ENCODE peak calls at places on chromosomes 5 and 9, in six cellular contexts. P, F, X, K, Q and I are unnamed samples. For H3K36me3 and H3K4me1, the result is how much of the 10 kb centered on the place peaks cover.

GRCh38 chr5:93076566-93076965 is 504.5 kb downstream of the NR2F1-AS1 start:
- DNase-seq in P (no peak), F (no peak), X (no peak), K (no peak), Q (no peak), I (no peak)

GRCh38 chr5:32163785-32164184 is 10.3 kb downstream of the GOLPH3 start:
- DNase-seq in P (no peak), F (no peak), X (no peak), K (no peak), Q (no peak), I (no peak)

GRCh38 chr5:178527458-178528307 is 62.5 kb downstream of the COL23A1 start:
- DNase-seq in P (no peak), F (no peak), X (no peak), K (peak), Q (no peak), I (no peak)

GRCh38 chr5:180640301-180640764 is 9.1 kb downstream of the FLT4 start:
- DNase-seq in P (no peak), F (peak), X (no peak), K (no peak), Q (no peak), I (no peak)

GRCh38 chr9:115952667-115953316 is 200.8 kb upstream of the PAPPA start:
- DNase-seq in P (peak), F (no peak), X (no peak), K (no peak), Q (no peak), I (no peak)

GRCh38 chr5:157669701-157670097 is 1.6 kb upstream of the C5orf52 start:
- DNase-seq in P (no peak), F (no peak), X (peak), K (no peak), Q (no peak), I (no peak)

GRCh38 chr9:99555792-99556191 is 265.9 kb upstream of the NR4A3 start:
- DNase-seq in P (no peak), F (no peak), X (no peak), K (no peak), Q (no peak), I (no peak)

GRCh38 chr9:121725008-121725795 is 73.8 kb downstream of the DAB2IP start:
- DNase-seq in P (no peak), F (peak), X (peak), K (peak), Q (peak), I (no peak)

GRCh38 chr9:108911820-108912219 is 22.1 kb downstream of the ELP1 start:
- DNase-seq in P (no peak), F (no peak), X (no peak), K (no peak), Q (no peak), I (no peak)

GRCh38 chr5:21181726-21182125 is 1193.7 kb upstream of the CDH18 start:
- DNase-seq in P (no peak), F (no peak), X (no peak), K (no peak), Q (no peak), I (no peak)

GRCh38 chr9:36867672-36868471 is 166.2 kb downstream of the PAX5 start:
- DNase-seq in P (no peak), F (peak), X (peak), K (no peak), Q (no peak), I (peak)

GRCh38 chr9:133528887-133529262 is 4.1 kb upstream of the MYMK start:
- DNase-seq in P (no peak), F (no peak), X (no peak), K (no peak), Q (no peak), I (no peak)

GRCh38 chr5:91469517-91470165 is 86.5 kb upstream of the ARRDC3 start:
- DNase-seq in P (peak), F (no peak), X (no peak), K (no peak), Q (no peak), I (no peak)

GRCh38 chr5:75050415-75050814 is 1.9 kb downstream of the GCNT4 start:
- DNase-seq in P (peak), F (no peak), X (no peak), K (no peak), Q (no peak), I (peak)

GRCh38 chr9:136903041-136903554 is 16.8 kb downstream of the TRAF2 start:
- DNase-seq in P (no peak), F (peak), X (peak), K (peak), Q (no peak), I (no peak)

GRCh38 chr5:142537938-142538337 is 148.0 kb downstream of the FGF1 start:
- DNase-seq in P (no peak), F (no peak), X (no peak), K (no peak), Q (no peak), I (no peak)

GRCh38 chr5:136910625-136911024 is 545.3 kb upstream of the TRPC7 start:
- DNase-seq in P (no peak), F (no peak), X (no peak), K (no peak), Q (no peak), I (no peak)

GRCh38 chr9:130833324-130833990 is 1.6 kb upstream of the ABL1 start:
- DNase-seq in P (peak), F (no peak), X (no peak), K (no peak), Q (no peak), I (no peak)

GRCh38 chr5:178287091-178287790 is 54.6 kb upstream of the PHYKPL start:
- DNase-seq in P (no peak), F (no peak), X (no peak), K (no peak), Q (no peak), I (no peak)

GRCh38 chr5:171571663-171572062 is 152.2 kb downstream of the FGF18 start:
- DNase-seq in P (peak), F (no peak), X (no peak), K (no peak), Q (no peak), I (no peak)

GRCh38 chr5:73066466-73066865 is 53.9 kb upstream of the TMEM171 start:
- DNase-seq in P (no peak), F (no peak), X (no peak), K (no peak), Q (no peak), I (no peak)

GRCh38 chr5:105849701-105850100 is 1821.0 kb downstream of the EFNA5 start:
- DNase-seq in P (peak), F (no peak), X (no peak), K (no peak), Q (no peak), I (no peak)

GRCh38 chr5:134794819-134795218 is 36.2 kb downstream of the DDX46 start:
- DNase-seq in P (no peak), F (no peak), X (no peak), K (no peak), Q (no peak), I (no peak)
- H3K36me3 ChIP-seq in P (under half), F (under half), X (under half), K (half or more), Q (half or more), I (under half)

GRCh38 chr9:120464857-120465421 is 115.0 kb downstream of the CDK5RAP2 start:
- DNase-seq in P (no peak), F (no peak), X (no peak), K (no peak), Q (no peak), I (no peak)

GRCh38 chr9:120464176-120464575 is 115.8 kb downstream of the CDK5RAP2 start:
- DNase-seq in P (no peak), F (no peak), X (no peak), K (no peak), Q (no peak), I (no peak)

GRCh38 chr9:120463765-120464164 is 116.2 kb downstream of the CDK5RAP2 start:
- DNase-seq in P (no peak), F (no peak), X (no peak), K (no peak), Q (no peak), I (no peak)
- TF ChIP-seq CTCF in P (no peak), F (no peak), X (no peak), K (no peak), Q (no peak), I (no peak)

GRCh38 chr9:128722380-128723351 is 1.3 kb downstream of the ZDHHC12 start:
- DNase-seq in P (no peak), F (no peak), X (no peak), K (no peak), Q (no peak), I (no peak)

GRCh38 chr9:128721487-128722010 is 2.4 kb downstream of the ZDHHC12 start:
- DNase-seq in P (no peak), F (no peak), X (no peak), K (no peak), Q (no peak), I (no peak)

GRCh38 chr9:128724744-128725211 is 851 bp upstream of the ZDHHC12 start:
- DNase-seq in P (peak), F (peak), X (peak), K (peak), Q (peak), I (peak)

GRCh38 chr9:128723866-128724743 is at the start of gene ZDHHC12:
- DNase-seq in P (peak), F (peak), X (peak), K (peak), Q (peak), I (peak)

DNA sequence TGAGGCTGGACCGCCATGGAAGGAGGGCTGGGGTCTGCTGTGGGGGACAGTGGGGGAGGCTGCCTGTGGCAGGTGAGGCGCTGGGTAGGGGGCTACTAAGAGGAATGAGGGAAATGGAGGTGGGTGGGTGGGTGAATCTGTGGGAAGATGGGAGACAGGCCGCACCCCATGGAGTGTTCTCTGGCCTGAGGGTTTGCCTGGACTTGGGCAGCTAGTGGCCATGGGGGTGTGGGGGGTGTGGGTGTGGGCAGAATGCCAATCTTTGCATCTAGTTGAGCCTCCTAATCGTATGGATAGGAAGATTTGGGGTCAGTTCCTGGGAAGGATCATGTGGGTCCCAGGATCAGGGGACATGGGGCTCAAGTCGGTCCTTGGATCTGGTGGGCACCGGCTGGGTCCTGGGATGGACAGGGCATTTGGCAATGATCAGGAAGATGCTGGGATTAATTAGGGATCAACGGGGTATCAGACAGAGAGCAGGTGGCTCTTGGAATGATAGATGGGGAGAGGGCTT is 518 bp downstream of the ZDHHC12 start:
- DNase-seq in P (no peak), F (no peak), X (peak), K (no peak), Q (no peak), I (no peak)
- H3K4me1 ChIP-seq in P (under half), F (under half), X (under half), K (under half), Q (under half), I (under half)

GRCh38 chr5:150368526-150368925 is 11.0 kb downstream of the TCOF1 start:
- DNase-seq in P (no peak), F (no peak), X (no peak), K (no peak), Q (no peak), I (no peak)
- H3K36me3 ChIP-seq in P (half or more), F (under half), X (under half), K (under half), Q (half or more), I (under half)

GRCh38 chr5:36585696-36586095 is 20.7 kb upstream of the SLC1A3 start:
- DNase-seq in P (no peak), F (no peak), X (no peak), K (no peak), Q (no peak), I (no peak)

GRCh38 chr5:36593867-36594266 is 12.5 kb upstream of the SLC1A3 start:
- DNase-seq in P (no peak), F (no peak), X (no peak), K (no peak), Q (no peak), I (no peak)

GRCh38 chr5:36587354-36587753 is 19.1 kb upstream of the SLC1A3 start:
- DNase-seq in P (no peak), F (no peak), X (no peak), K (no peak), Q (no peak), I (no peak)

GRCh38 chr5:36596247-36596646 is 10.2 kb upstream of the SLC1A3 start:
- DNase-seq in P (no peak), F (no peak), X (no peak), K (no peak), Q (no peak), I (no peak)

GRCh38 chr5:36590513-36591286 is 15.7 kb upstream of the SLC1A3 start:
- DNase-seq in P (no peak), F (no peak), X (no peak), K (no peak), Q (no peak), I (no peak)
- TF ChIP-seq CTCF in P (no peak), F (no peak), X (no peak), K (no peak), Q (no peak), I (no peak)

GRCh38 chr9:124767830-124768229 is 3.3 kb downstream of the NR6A1 start:
- DNase-seq in P (no peak), F (no peak), X (no peak), K (no peak), Q (no peak), I (no peak)

GRCh38 chr9:124768275-124768674 is 2.8 kb downstream of the NR6A1 start:
- DNase-seq in P (no peak), F (no peak), X (no peak), K (no peak), Q (no peak), I (no peak)

GRCh38 chr9:124770359-124771020 is 621 bp downstream of the NR6A1 start:
- DNase-seq in P (no peak), F (peak), X (peak), K (no peak), Q (no peak), I (peak)

GRCh38 chr9:124769451-124770358 is 1.4 kb downstream of the NR6A1 start:
- DNase-seq in P (peak), F (peak), X (peak), K (no peak), Q (no peak), I (peak)

DNA sequence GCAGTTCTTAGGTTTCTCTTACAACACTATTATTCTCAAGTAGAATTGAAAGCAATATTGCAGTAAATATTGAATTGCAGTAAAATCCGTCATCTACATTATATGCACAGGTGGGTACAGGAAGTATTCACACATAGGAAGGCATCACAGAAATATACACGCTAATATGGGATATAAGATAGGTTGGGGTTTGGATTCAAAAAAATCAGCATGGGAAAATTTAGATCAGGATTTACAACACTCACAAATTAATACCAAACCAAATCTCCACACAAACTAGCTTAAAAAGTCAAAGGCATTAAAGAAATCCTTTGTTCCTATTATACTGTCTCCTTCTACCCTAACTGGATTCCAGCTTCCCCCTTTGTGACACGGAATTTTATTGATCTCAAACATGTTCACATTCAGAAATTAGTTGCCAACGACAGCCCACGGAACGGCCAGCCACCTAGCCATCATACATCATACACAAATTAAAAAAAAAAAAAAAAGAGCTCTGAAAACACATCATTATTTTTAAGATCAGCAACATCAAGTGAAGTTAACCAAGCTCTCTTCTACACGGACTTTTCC is 2.2 kb downstream of the NR6A1 start:
- DNase-seq in P (no peak), F (no peak), X (no peak), K (no peak), Q (no peak), I (no peak)
- H3K4me1 ChIP-seq in P (under half), F (under half), X (under half), K (under half), Q (under half), I (under half)

DNA sequence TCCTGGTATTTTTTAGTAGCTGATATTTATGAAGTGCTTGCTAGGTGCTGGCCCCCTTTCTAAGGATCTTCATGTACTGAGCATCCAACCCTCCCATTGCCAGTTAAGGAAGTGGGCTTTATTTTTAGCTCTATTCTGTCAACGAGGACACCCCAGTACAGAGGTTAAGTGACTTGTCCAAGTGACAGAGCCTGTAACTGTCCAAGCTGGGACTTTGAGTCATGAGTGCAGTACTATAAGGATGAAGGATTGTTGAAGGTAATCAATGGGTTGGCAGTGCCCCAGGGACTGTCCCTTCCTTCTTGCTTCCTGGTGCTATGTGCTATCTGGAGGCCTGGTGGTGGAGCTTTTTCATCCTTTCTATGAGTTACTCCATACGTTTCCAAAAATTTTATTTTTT is 18.0 kb upstream of the FABP6 start:
- DNase-seq in P (no peak), F (no peak), X (peak), K (no peak), Q (no peak), I (no peak)
- H3K36me3 ChIP-seq in P (under half), F (under half), X (under half), K (under half), Q (under half), I (under half)

DNA sequence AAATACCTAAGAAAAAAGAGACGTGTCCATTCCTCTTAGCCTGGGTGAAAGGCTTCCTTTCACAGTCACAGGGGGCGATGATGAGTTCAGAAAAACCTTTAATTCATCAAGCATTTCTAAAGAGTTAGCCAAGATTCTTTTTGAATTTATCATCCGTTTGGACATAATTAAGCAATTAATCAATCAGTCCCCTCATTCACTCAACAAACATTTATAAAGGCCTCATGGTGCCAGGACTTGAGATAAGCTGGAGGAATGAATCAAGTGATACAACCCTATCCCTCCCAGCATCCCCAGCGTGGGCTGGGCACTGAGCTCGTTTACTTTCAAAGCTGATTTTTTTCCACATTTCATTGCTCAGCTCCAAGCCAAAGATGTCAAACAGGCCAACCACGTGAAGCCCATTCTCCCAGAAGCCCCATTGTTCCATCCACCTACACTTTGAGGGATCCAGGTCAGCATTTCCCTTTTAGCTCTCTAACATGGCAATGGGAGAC is 140.5 kb downstream of the SLIT3 start:
- DNase-seq in P (peak), F (no peak), X (no peak), K (no peak), Q (no peak), I (no peak)
- TF ChIP-seq CTCF in P (peak), F (no peak), X (no peak), K (no peak), Q (no peak), I (no peak)

DNA sequence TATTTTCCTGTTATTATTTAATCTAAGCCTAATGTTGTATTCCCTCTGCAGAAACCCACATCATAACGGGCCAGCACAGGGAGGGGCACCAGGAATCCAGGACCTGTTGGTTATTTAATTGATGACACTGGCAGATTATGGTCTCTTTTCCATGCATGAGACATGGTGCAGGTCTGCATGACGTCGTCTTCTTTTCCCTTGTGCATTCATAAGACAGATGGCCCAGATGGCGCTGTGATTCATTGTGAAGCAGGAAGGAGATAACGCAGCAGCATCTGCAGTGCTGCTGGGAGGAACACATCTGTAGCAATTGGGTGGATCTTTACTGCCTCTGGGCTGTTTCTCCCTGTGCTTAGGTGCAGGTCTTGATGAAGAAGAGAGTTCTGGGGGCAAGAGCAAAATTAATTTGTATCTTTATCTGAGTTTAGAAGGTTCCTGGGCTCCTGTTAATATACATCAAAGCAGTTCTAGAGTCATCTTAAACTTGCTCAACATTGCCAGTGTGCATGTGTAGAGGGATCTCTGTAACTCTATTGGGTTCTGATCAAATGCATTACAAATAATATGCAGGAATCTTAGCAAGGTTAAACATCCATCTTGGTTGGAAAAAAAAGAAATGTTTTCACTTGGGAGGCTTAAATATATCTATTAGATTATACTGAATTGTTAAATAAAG is 176.1 kb downstream of the PCSK1 start:
- DNase-seq in P (peak), F (no peak), X (peak), K (no peak), Q (no peak), I (peak)
- H3K4me1 ChIP-seq in P (half or more), F (under half), X (under half), K (under half), Q (under half), I (under half)